ENCODE peak calls at places on chromosomes 12 and 14, in six cellular contexts. One of them, this sample, is unnamed.

GRCh38 chr14:104598461-104599273 is 5.9 kb downstream of the TMEM179 start:
- DNase-seq in stimulated activated CD4-positive, alpha-beta T cell treated with anti-CD3 and anti-CD28 coated beads, TNF-alpha, amount 100 ng/mL, for 1 hour: no peak
- DNase-seq in choroid plexus epithelial cell: no peak
- DNase-seq in ELF-1: no peak
- DNase-seq in glutamatergic neuron: peak
- DNase-seq in AG20443: no peak
- DNase-seq in this sample: no peak

GRCh38 chr12:57712671-57713070 is 18.7 kb downstream of the OS9 start:
- DNase-seq in ELF-1: no peak
- DNase-seq in choroid plexus epithelial cell: no peak
- DNase-seq in glutamatergic neuron: no peak
- DNase-seq in AG20443: no peak
- DNase-seq in stimulated activated CD4-positive, alpha-beta T cell treated with anti-CD3 and anti-CD28 coated beads, TNF-alpha, amount 100 ng/mL, for 1 hour: no peak
- DNase-seq in this sample: no peak

GRCh38 chr12:99087278-99087677 is 442.2 kb downstream of the APAF1 start:
- DNase-seq in glutamatergic neuron: no peak
- DNase-seq in choroid plexus epithelial cell: peak
- DNase-seq in stimulated activated CD4-positive, alpha-beta T cell treated with anti-CD3 and anti-CD28 coated beads, TNF-alpha, amount 100 ng/mL, for 1 hour: no peak
- DNase-seq in AG20443: no peak
- DNase-seq in ELF-1: no peak
- DNase-seq in this sample: no peak

GRCh38 chr14:65373011-65373670 is 39.4 kb upstream of the FUT8 start:
- DNase-seq in ELF-1: peak
- DNase-seq in glutamatergic neuron: no peak
- DNase-seq in stimulated activated CD4-positive, alpha-beta T cell treated with anti-CD3 and anti-CD28 coated beads, TNF-alpha, amount 100 ng/mL, for 1 hour: no peak
- DNase-seq in choroid plexus epithelial cell: no peak
- DNase-seq in AG20443: no peak
- DNase-seq in this sample: no peak

GRCh38 chr14:35285991-35286564 is 6.1 kb upstream of the PSMA6 start:
- DNase-seq in ELF-1: no peak
- DNase-seq in glutamatergic neuron: no peak
- DNase-seq in choroid plexus epithelial cell: no peak
- DNase-seq in stimulated activated CD4-positive, alpha-beta T cell treated with anti-CD3 and anti-CD28 coated beads, TNF-alpha, amount 100 ng/mL, for 1 hour: no peak
- DNase-seq in AG20443: no peak
- DNase-seq in this sample: no peak

GRCh38 chr12:106255952-106256351 is 8.1 kb upstream of the CKAP4 start:
- DNase-seq in stimulated activated CD4-positive, alpha-beta T cell treated with anti-CD3 and anti-CD28 coated beads, TNF-alpha, amount 100 ng/mL, for 1 hour: no peak
- DNase-seq in ELF-1: no peak
- DNase-seq in choroid plexus epithelial cell: no peak
- DNase-seq in AG20443: no peak
- DNase-seq in glutamatergic neuron: no peak
- DNase-seq in this sample: no peak

GRCh38 chr14:61260939-61261776 is 20.0 kb downstream of the TMEM30B start:
- DNase-seq in ELF-1: no peak
- DNase-seq in stimulated activated CD4-positive, alpha-beta T cell treated with anti-CD3 and anti-CD28 coated beads, TNF-alpha, amount 100 ng/mL, for 1 hour: no peak
- DNase-seq in choroid plexus epithelial cell: peak
- DNase-seq in AG20443: peak
- DNase-seq in glutamatergic neuron: no peak
- DNase-seq in this sample: no peak

GRCh38 chr12:107891967-107892366 is 117.5 kb downstream of the ASCL4 start:
- DNase-seq in AG20443: no peak
- DNase-seq in glutamatergic neuron: no peak
- DNase-seq in choroid plexus epithelial cell: peak
- DNase-seq in ELF-1: no peak
- DNase-seq in stimulated activated CD4-positive, alpha-beta T cell treated with anti-CD3 and anti-CD28 coated beads, TNF-alpha, amount 100 ng/mL, for 1 hour: no peak
- DNase-seq in this sample: no peak

GRCh38 chr12:48115957-48116356 is 3.2 kb upstream of the PFKM start:
- DNase-seq in ELF-1: no peak
- DNase-seq in stimulated activated CD4-positive, alpha-beta T cell treated with anti-CD3 and anti-CD28 coated beads, TNF-alpha, amount 100 ng/mL, for 1 hour: no peak
- DNase-seq in AG20443: no peak
- DNase-seq in choroid plexus epithelial cell: no peak
- DNase-seq in glutamatergic neuron: no peak
- DNase-seq in this sample: no peak

GRCh38 chr14:36949371-36949770 is 223.0 kb downstream of the SLC25A21 start:
- DNase-seq in choroid plexus epithelial cell: no peak
- DNase-seq in ELF-1: no peak
- DNase-seq in AG20443: no peak
- DNase-seq in glutamatergic neuron: no peak
- DNase-seq in stimulated activated CD4-positive, alpha-beta T cell treated with anti-CD3 and anti-CD28 coated beads, TNF-alpha, amount 100 ng/mL, for 1 hour: no peak
- DNase-seq in this sample: no peak

GRCh38 chr12:3364661-3365264 is 126.2 kb upstream of the PRMT8 start:
- DNase-seq in ELF-1: no peak
- DNase-seq in stimulated activated CD4-positive, alpha-beta T cell treated with anti-CD3 and anti-CD28 coated beads, TNF-alpha, amount 100 ng/mL, for 1 hour: no peak
- DNase-seq in glutamatergic neuron: no peak
- DNase-seq in choroid plexus epithelial cell: no peak
- DNase-seq in AG20443: no peak
- DNase-seq in this sample: no peak

GRCh38 chr12:74747305-74747704 is 209.7 kb downstream of the ATXN7L3B start:
- DNase-seq in glutamatergic neuron: no peak
- DNase-seq in ELF-1: no peak
- DNase-seq in stimulated activated CD4-positive, alpha-beta T cell treated with anti-CD3 and anti-CD28 coated beads, TNF-alpha, amount 100 ng/mL, for 1 hour: no peak
- DNase-seq in choroid plexus epithelial cell: peak
- DNase-seq in AG20443: no peak
- DNase-seq in this sample: peak

GRCh38 chr14:34059925-34060746 is 109.3 kb upstream of the EGLN3 start:
- DNase-seq in choroid plexus epithelial cell: peak
- DNase-seq in glutamatergic neuron: peak
- DNase-seq in AG20443: peak
- DNase-seq in stimulated activated CD4-positive, alpha-beta T cell treated with anti-CD3 and anti-CD28 coated beads, TNF-alpha, amount 100 ng/mL, for 1 hour: peak
- DNase-seq in ELF-1: peak
- DNase-seq in this sample: peak

GRCh38 chr14:83289390-83289789 is 1755.7 kb upstream of the SEL1L start:
- DNase-seq in AG20443: no peak
- DNase-seq in choroid plexus epithelial cell: no peak
- DNase-seq in glutamatergic neuron: no peak
- DNase-seq in stimulated activated CD4-positive, alpha-beta T cell treated with anti-CD3 and anti-CD28 coated beads, TNF-alpha, amount 100 ng/mL, for 1 hour: no peak
- DNase-seq in ELF-1: no peak
- DNase-seq in this sample: no peak

GRCh38 chr12:32533971-32534590 is 134.7 kb downstream of the FGD4 start:
- DNase-seq in AG20443: peak
- DNase-seq in glutamatergic neuron: peak
- DNase-seq in choroid plexus epithelial cell: peak
- DNase-seq in ELF-1: peak
- DNase-seq in stimulated activated CD4-positive, alpha-beta T cell treated with anti-CD3 and anti-CD28 coated beads, TNF-alpha, amount 100 ng/mL, for 1 hour: no peak
- DNase-seq in this sample: peak